ENCODE peak calls at places on chromosomes 1 and 21, in five cellular contexts. U is lung, R is esophagus squamous epithelium, L is tibial nerve, Y is adrenal gland. X is an unnamed sample.
A peak's percentile ranks its signal among the peaks of the same experiment; 100 is the strongest.

GRCh38 chr21:43965911-43966585 is 46.1 kb upstream of the TRAPPC10 start:
- DNase-seq in U (no peak), R (no peak), L (no peak), Y (no peak), X (no peak)

GRCh38 chr1:13748610-13749505 is 48.9 kb downstream of the PRDM2 start:
- DNase-seq in U (peak; percentile 97), R (peak; percentile 91), L (peak; percentile 97), Y (peak; percentile 98), X (peak; percentile 97)

GRCh38 chr1:165635329-165635728 is 4.3 kb downstream of the MGST3 start:
- DNase-seq in U (no peak), R (no peak), L (no peak), Y (no peak), X (no peak)

GRCh38 chr1:4517559-4517958 is 136.8 kb upstream of the AJAP1 start:
- DNase-seq in U (no peak), R (no peak), L (no peak), Y (no peak), X (no peak)

GRCh38 chr1:20428841-20429240 is 57.2 kb downstream of the CAMK2N1 start:
- DNase-seq in U (no peak), R (no peak), L (no peak), Y (no peak), X (no peak)

GRCh38 chr1:202133016-202133415 is 10.3 kb downstream of the GPR37L1 start:
- DNase-seq in U (peak; percentile 44), R (no peak), L (peak; percentile 38), Y (peak; percentile 48), X (no peak)

GRCh38 chr1:67664048-67664447 is 21.0 kb upstream of the GADD45A start:
- DNase-seq in U (no peak), R (no peak), L (no peak), Y (no peak), X (peak; percentile 62)

GRCh38 chr1:47229031-47229831 is 2.8 kb downstream of the TAL1 start:
- DNase-seq in U (no peak), R (no peak), L (no peak), Y (no peak), X (no peak)

GRCh38 chr1:93613895-93614294 is 67.7 kb downstream of the BCAR3 start:
- DNase-seq in U (no peak), R (no peak), L (peak; percentile 37), Y (no peak), X (no peak)

GRCh38 chr1:3482590-3482899 is 28.1 kb downstream of the ARHGEF16 start:
- DNase-seq in U (no peak), R (no peak), L (no peak), Y (no peak), X (no peak)

GRCh38 chr1:207073906-207074820 is 14.5 kb upstream of the C4BPB start:
- DNase-seq in U (no peak), R (no peak), L (no peak), Y (no peak), X (no peak)
- H3K27ac ChIP-seq in U (no peak overlapping the region), R (peak overlapping the region; percentile 71), L (no peak overlapping the region), Y (no peak overlapping the region), X (no peak overlapping the region)

DNA sequence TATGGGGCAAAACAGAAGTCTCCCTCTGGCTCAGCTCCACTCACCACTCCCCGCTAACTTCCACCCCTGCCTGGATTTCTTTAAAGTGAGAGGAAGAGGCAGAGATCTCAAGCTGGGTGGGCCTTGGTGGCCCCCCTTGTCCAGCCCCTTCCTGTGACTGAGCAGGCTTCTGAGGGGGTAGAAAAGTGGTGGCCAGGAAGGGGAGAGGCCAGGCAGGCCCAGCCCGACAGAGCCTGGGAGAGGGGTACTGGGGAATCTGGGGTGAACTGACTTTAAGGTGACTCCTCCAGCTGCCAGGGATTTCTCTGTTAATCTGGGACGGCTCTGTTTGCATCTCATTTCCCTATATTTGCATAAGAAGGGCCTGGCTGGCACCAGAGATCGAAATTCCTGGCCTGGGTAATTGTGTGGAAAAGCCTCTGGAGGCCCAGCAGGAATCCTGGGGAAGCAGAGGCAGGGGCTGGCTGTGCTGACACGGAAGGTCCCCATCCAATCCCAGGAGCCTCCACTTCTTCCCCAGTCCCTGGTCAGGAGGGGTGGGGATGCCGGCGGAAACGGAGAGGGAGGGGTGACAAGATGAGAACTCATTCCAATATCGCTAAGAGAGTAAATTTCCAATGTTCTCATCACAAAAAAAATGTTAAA is 18.7 kb upstream of the ADGRB2 start:
- DNase-seq in U (no peak), R (no peak), L (no peak), Y (no peak), X (no peak)
- H3K4me3 ChIP-seq in U (no peak overlapping the region), R (no peak overlapping the region), L (no peak overlapping the region), Y (no peak overlapping the region), X (no peak overlapping the region)

GRCh38 chr1:11179125-11179524 is 10.0 kb upstream of the ANGPTL7 start:
- DNase-seq in U (no peak), R (no peak), L (no peak), Y (no peak), X (no peak)
- H3K4me1 ChIP-seq in U (no peaks in the 10 kb centered on the region), R (no peaks in the 10 kb centered on the region), L (peaks cover 91% of the 10 kb centered on the region), Y (peaks cover 3% of the 10 kb centered on the region), X (peaks cover 49% of the 10 kb centered on the region)

GRCh38 chr1:24389231-24389678 is 24.3 kb downstream of the STPG1 start:
- DNase-seq in U (peak; percentile 19), R (no peak), L (no peak), Y (no peak), X (no peak)

GRCh38 chr1:24386931-24387330 is 26.7 kb downstream of the STPG1 start:
- DNase-seq in U (peak; percentile 23), R (no peak), L (no peak), Y (no peak), X (peak; percentile 36)

GRCh38 chr1:24386241-24386640 is 27.3 kb downstream of the STPG1 start:
- DNase-seq in U (peak; percentile 64), R (no peak), L (no peak), Y (no peak), X (no peak)

GRCh38 chr1:24388331-24388870 is 25.2 kb downstream of the STPG1 start:
- DNase-seq in U (peak; percentile 21), R (no peak), L (no peak), Y (no peak), X (no peak)

DNA sequence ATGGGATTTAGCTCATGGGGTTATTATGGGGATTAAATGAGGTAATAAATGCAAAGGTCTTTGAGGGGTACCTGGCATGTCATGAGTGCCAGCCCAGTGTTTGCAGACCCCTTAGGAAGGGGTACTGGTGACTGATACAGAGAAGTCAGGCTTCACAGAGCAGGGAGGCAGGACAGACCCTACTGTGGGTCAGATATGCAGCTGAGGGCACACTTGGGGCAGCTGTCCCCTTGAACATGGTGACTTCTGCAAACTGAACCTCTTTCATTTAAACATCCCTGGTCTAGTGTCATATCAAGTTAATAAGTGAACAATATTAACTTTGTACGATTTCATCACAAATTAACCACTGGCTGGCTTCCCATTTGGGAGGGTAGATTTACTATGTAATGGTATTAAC is 25.9 kb downstream of the STPG1 start:
- DNase-seq in U (no peak), R (no peak), L (no peak), Y (no peak), X (no peak)
- H3K27ac ChIP-seq in U (no peak overlapping the region), R (no peak overlapping the region), L (no peak overlapping the region), Y (no peak overlapping the region), X (no peak overlapping the region)

GRCh38 chr21:32426592-32427051 is 14.1 kb downstream of the EVA1C start:
- DNase-seq in U (no peak), R (no peak), L (no peak), Y (no peak), X (peak; percentile 87)
- H3K4me3 ChIP-seq in U (no peak overlapping the region), R (no peak overlapping the region), L (no peak overlapping the region), Y (no peak overlapping the region), X (no peak overlapping the region)

GRCh38 chr21:42012763-42013329 is 2.7 kb upstream of the ZBTB21 start:
- DNase-seq in U (no peak), R (no peak), L (no peak), Y (no peak), X (no peak)

GRCh38 chr21:42010507-42011493 is 640 bp upstream of the ZBTB21 start:
- DNase-seq in U (peak; percentile 42), R (no peak), L (no peak), Y (peak; percentile 46), X (no peak)

GRCh38 chr21:42012344-42012743 is 2.2 kb upstream of the ZBTB21 start:
- DNase-seq in U (no peak), R (no peak), L (no peak), Y (no peak), X (no peak)

GRCh38 chr21:42013901-42014300 is 3.7 kb upstream of the ZBTB21 start:
- DNase-seq in U (no peak), R (no peak), L (no peak), Y (no peak), X (no peak)

GRCh38 chr21:42013338-42013737 is 3.2 kb upstream of the ZBTB21 start:
- DNase-seq in U (no peak), R (no peak), L (no peak), Y (no peak), X (no peak)
- H3K4me1 ChIP-seq in U (no peaks in the 10 kb centered on the region), R (peaks cover 16% of the 10 kb centered on the region), L (peaks cover 16% of the 10 kb centered on the region), Y (peaks cover 11% of the 10 kb centered on the region), X (peaks cover 11% of the 10 kb centered on the region)

GRCh38 chr1:164560076-164560475 is 1.1 kb downstream of the PBX1 start:
- DNase-seq in U (no peak), R (no peak), L (no peak), Y (no peak), X (peak; percentile 39)
- H3K27ac ChIP-seq in U (peak overlapping the region; percentile 92), R (peak overlapping the region; percentile 90), L (peak overlapping the region; percentile 53), Y (peak overlapping the region; percentile 82), X (peak overlapping the region; percentile 3)